ENCODE peak calls at places on chromosomes 7 and 10, in seven cellular contexts. H, W, Y, V, K, Z and M are unnamed samples.

GRCh38 chr10:6778992-6779701 is 199.1 kb upstream of the PRKCQ start:
- DNase-seq in H (no peak), W (peak), Y (peak), V (no peak), K (no peak), Z (no peak), M (no peak)

GRCh38 chr10:125451319-125451718 is 231.6 kb downstream of the TEX36 start:
- DNase-seq in H (no peak), W (no peak), Y (no peak), V (no peak), K (no peak), Z (no peak), M (no peak)

GRCh38 chr10:28879875-28880381 is 202.6 kb downstream of the BAMBI start:
- DNase-seq in H (no peak), W (no peak), Y (no peak), V (peak), K (no peak), Z (no peak), M (no peak)

GRCh38 chr7:78172138-78172887 is 373.7 kb downstream of the PHTF2 start:
- DNase-seq in H (no peak), W (no peak), Y (no peak), V (no peak), K (no peak), Z (no peak), M (no peak)

GRCh38 chr7:148561099-148561498 is 29.5 kb upstream of the C7orf33 start:
- DNase-seq in H (no peak), W (no peak), Y (no peak), V (no peak), K (no peak), Z (no peak), M (no peak)

GRCh38 chr10:126387931-126388911 is at the start of gene ADAM12:
- DNase-seq in H (no peak), W (peak), Y (peak), V (peak), K (no peak), Z (no peak), M (no peak)

GRCh38 chr10:8095962-8096361 is 41.5 kb downstream of the GATA3 start:
- DNase-seq in H (no peak), W (no peak), Y (no peak), V (no peak), K (no peak), Z (no peak), M (no peak)

GRCh38 chr7:30162133-30162532 is 27.3 kb downstream of the MTURN start:
- DNase-seq in H (no peak), W (no peak), Y (no peak), V (no peak), K (no peak), Z (no peak), M (no peak)

GRCh38 chr10:137031-137430 is 1.8 kb downstream of the ZMYND11 start:
- DNase-seq in H (no peak), W (no peak), Y (peak), V (no peak), K (peak), Z (no peak), M (no peak)

GRCh38 chr7:28749673-28750072 is 208.5 kb downstream of the TRIL start:
- DNase-seq in H (no peak), W (no peak), Y (no peak), V (no peak), K (no peak), Z (no peak), M (no peak)

GRCh38 chr10:61342817-61343572 is 110.2 kb downstream of the TMEM26 start:
- DNase-seq in H (no peak), W (no peak), Y (no peak), V (no peak), K (no peak), Z (no peak), M (no peak)

GRCh38 chr7:52764502-52765169 is 270.8 kb upstream of the POM121L12 start:
- DNase-seq in H (no peak), W (no peak), Y (no peak), V (no peak), K (no peak), Z (no peak), M (no peak)

GRCh38 chr7:27071622-27072390 is 24.0 kb downstream of the HOXA1 start:
- DNase-seq in H (no peak), W (no peak), Y (no peak), V (no peak), K (no peak), Z (no peak), M (no peak)

GRCh38 chr10:90274721-90275468 is 573.5 kb downstream of the KIF20B start:
- DNase-seq in H (no peak), W (no peak), Y (no peak), V (no peak), K (no peak), Z (no peak), M (no peak)

GRCh38 chr10:99341860-99342517 is 12.8 kb downstream of the CNNM1 start:
- DNase-seq in H (peak), W (no peak), Y (no peak), V (no peak), K (no peak), Z (no peak), M (no peak)

GRCh38 chr7:155490697-155491628 is 33.0 kb downstream of the EN2 start:
- DNase-seq in H (peak), W (peak), Y (no peak), V (peak), K (no peak), Z (peak), M (no peak)

GRCh38 chr10:126110434-126110833 is 214.1 kb downstream of the FANK1 start:
- DNase-seq in H (no peak), W (no peak), Y (no peak), V (no peak), K (no peak), Z (no peak), M (no peak)

GRCh38 chr10:59967079-59967478 is 60.7 kb upstream of the CCDC6 start:
- DNase-seq in H (no peak), W (no peak), Y (no peak), V (no peak), K (no peak), Z (no peak), M (no peak)

GRCh38 chr10:33136781-33137180 is 178.8 kb upstream of the ITGB1 start:
- DNase-seq in H (no peak), W (peak), Y (peak), V (no peak), K (no peak), Z (no peak), M (no peak)

GRCh38 chr7:98394377-98394836 is 6.5 kb downstream of the BAIAP2L1 start:
- DNase-seq in H (no peak), W (peak), Y (peak), V (no peak), K (no peak), Z (no peak), M (peak)

GRCh38 chr7:38461887-38462286 is 169.3 kb downstream of the AMPH start:
- DNase-seq in H (no peak), W (no peak), Y (no peak), V (no peak), K (no peak), Z (no peak), M (no peak)

GRCh38 chr7:113770146-113770738 is 148.6 kb downstream of the PPP1R3A start:
- DNase-seq in H (no peak), W (no peak), Y (no peak), V (peak), K (no peak), Z (no peak), M (no peak)

GRCh38 chr7:26292768-26293560 is 1.3 kb downstream of the SNX10 start:
- DNase-seq in H (peak), W (no peak), Y (no peak), V (no peak), K (no peak), Z (no peak), M (no peak)

GRCh38 chr10:7887417-7887816 is 69.1 kb downstream of the TAF3 start:
- DNase-seq in H (no peak), W (no peak), Y (peak), V (no peak), K (no peak), Z (no peak), M (no peak)

GRCh38 chr10:62652114-62652513 is 152.4 kb upstream of the ADO start:
- DNase-seq in H (no peak), W (no peak), Y (peak), V (no peak), K (no peak), Z (no peak), M (no peak)

GRCh38 chr7:30992414-30992813 is 28.7 kb downstream of the GHRHR start:
- DNase-seq in H (no peak), W (no peak), Y (no peak), V (peak), K (no peak), Z (no peak), M (peak)

GRCh38 chr10:86992456-86992855 is 24.2 kb downstream of the ADIRF start:
- DNase-seq in H (no peak), W (no peak), Y (no peak), V (no peak), K (no peak), Z (no peak), M (no peak)

GRCh38 chr7:28052933-28053332 is 127.7 kb downstream of the JAZF1 start:
- DNase-seq in H (no peak), W (no peak), Y (peak), V (no peak), K (no peak), Z (no peak), M (no peak)

GRCh38 chr10:113264333-113265131 is 288.3 kb upstream of the HABP2 start:
- DNase-seq in H (no peak), W (no peak), Y (no peak), V (peak), K (no peak), Z (no peak), M (no peak)

GRCh38 chr7:50761722-50762121 is 21.0 kb downstream of the GRB10 start:
- DNase-seq in H (no peak), W (no peak), Y (no peak), V (no peak), K (no peak), Z (no peak), M (no peak)

GRCh38 chr7:32479574-32480200 is 10.5 kb downstream of the LSM5 start:
- DNase-seq in H (peak), W (peak), Y (peak), V (no peak), K (no peak), Z (no peak), M (peak)

GRCh38 chr7:73810991-73811360 is 19.8 kb upstream of the CLDN4 start:
- DNase-seq in H (no peak), W (no peak), Y (no peak), V (no peak), K (no peak), Z (peak), M (no peak)

GRCh38 chr10:73886085-73886529 is 11.8 kb upstream of the CAMK2G start:
- DNase-seq in H (peak), W (peak), Y (peak), V (no peak), K (peak), Z (peak), M (peak)

GRCh38 chr7:378041-378420 is 88.1 kb downstream of the FOXL3 start:
- DNase-seq in H (no peak), W (no peak), Y (no peak), V (no peak), K (no peak), Z (peak), M (no peak)